ENCODE peak calls at places on chromosomes 7 and 10, in six cellular contexts. T is GM03348; S is stimulated activated CD4-positive, alpha-beta T cell treated with anti-CD3 and anti-CD28 coated beads, Interleukin-12 subunit alpha, Interleukin-12 subunit beta, amount 100 ng/mL, for 48 hours; X is NCI-H1092; G is GF-D8; Z is putamen. C is an unnamed sample.

GRCh38 chr7:30226593-30227268 is 57.7 kb upstream of the ZNRF2 start:
- DNase-seq in T (no peak), S (no peak), X (peak), G (no peak), Z (no peak), C (no peak)

GRCh38 chr7:72818663-72819366 is 9.2 kb downstream of the TYW1B start:
- DNase-seq in T (no peak), S (no peak), X (no peak), G (peak), Z (no peak), C (no peak)

GRCh38 chr10:6089334-6090219 is 743 bp downstream of the RBM17 start:
- DNase-seq in T (peak), S (no peak), X (no peak), G (peak), Z (no peak), C (peak)

GRCh38 chr7:91636129-91636724 is 244.3 kb downstream of the MTERF1 start:
- DNase-seq in T (no peak), S (no peak), X (no peak), G (peak), Z (no peak), C (no peak)

GRCh38 chr7:82527831-82528230 is 84.3 kb upstream of the CACNA2D1 start:
- DNase-seq in T (no peak), S (no peak), X (no peak), G (no peak), Z (no peak), C (no peak)

GRCh38 chr10:91932737-91933136 is 9.2 kb downstream of the BTAF1 start:
- DNase-seq in T (no peak), S (no peak), X (no peak), G (no peak), Z (no peak), C (no peak)

GRCh38 chr10:36488579-36488978 is 636.8 kb upstream of the ANKRD30A start:
- DNase-seq in T (no peak), S (no peak), X (no peak), G (no peak), Z (no peak), C (no peak)

GRCh38 chr10:67664936-67665335 is 31.1 kb downstream of the CTNNA3 start:
- DNase-seq in T (no peak), S (no peak), X (no peak), G (no peak), Z (peak), C (no peak)

GRCh38 chr7:47045169-47045568 is 536.7 kb downstream of the TNS3 start:
- DNase-seq in T (no peak), S (no peak), X (no peak), G (no peak), Z (no peak), C (no peak)

GRCh38 chr7:82428186-82428961 is 15.2 kb downstream of the CACNA2D1 start:
- DNase-seq in T (peak), S (no peak), X (no peak), G (no peak), Z (no peak), C (peak)

GRCh38 chr10:5234106-5234877 is 37.7 kb downstream of the AKR1C4 start:
- DNase-seq in T (peak), S (no peak), X (no peak), G (peak), Z (no peak), C (peak)

GRCh38 chr7:75734586-75735047 is 4.1 kb downstream of the HIP1 start:
- DNase-seq in T (peak), S (no peak), X (no peak), G (no peak), Z (no peak), C (no peak)

GRCh38 chr10:61634711-61635110 is 28.0 kb upstream of the CABCOCO1 start:
- DNase-seq in T (peak), S (no peak), X (no peak), G (no peak), Z (no peak), C (peak)

GRCh38 chr7:155670521-155670920 is 26.1 kb downstream of the RBM33 start:
- DNase-seq in T (no peak), S (no peak), X (peak), G (no peak), Z (no peak), C (no peak)

GRCh38 chr7:154997840-154998370 is 5.0 kb downstream of the PAXIP1 start:
- DNase-seq in T (no peak), S (no peak), X (no peak), G (no peak), Z (no peak), C (no peak)

GRCh38 chr10:86876748-86877147 is 80.7 kb downstream of the MMRN2 start:
- DNase-seq in T (peak), S (no peak), X (no peak), G (no peak), Z (no peak), C (peak)

GRCh38 chr7:32163141-32163806 is 93.1 kb upstream of the PDE1C start:
- DNase-seq in T (peak), S (no peak), X (no peak), G (no peak), Z (no peak), C (peak)

GRCh38 chr10:114715171-114715670 is 57.1 kb upstream of the ABLIM1 start:
- DNase-seq in T (peak), S (no peak), X (no peak), G (no peak), Z (peak), C (peak)

GRCh38 chr7:37284805-37285211 is 163.9 kb downstream of the ELMO1 start:
- DNase-seq in T (no peak), S (peak), X (peak), G (no peak), Z (peak), C (peak)

GRCh38 chr7:19133390-19133789 is 11.8 kb downstream of the FERD3L start:
- DNase-seq in T (no peak), S (no peak), X (no peak), G (no peak), Z (no peak), C (no peak)

GRCh38 chr10:89235073-89235798 is 16.3 kb downstream of the LIPA start:
- DNase-seq in T (peak), S (no peak), X (no peak), G (no peak), Z (peak), C (peak)

GRCh38 chr7:74027683-74028320 is at the start of gene ELN:
- DNase-seq in T (peak), S (no peak), X (no peak), G (no peak), Z (peak), C (peak)

GRCh38 chr7:132709971-132710567 is 133.8 kb upstream of the PLXNA4 start:
- DNase-seq in T (peak), S (no peak), X (no peak), G (no peak), Z (no peak), C (peak)

C was measured in AG08395.